ENCODE peak calls at places on chromosomes 5 and 9, in four cellular contexts. Q, F, O and G are unnamed samples.

GRCh38 chr9:97848237-97848581 is 4.8 kb upstream of the FOXE1 start:
- DNase-seq in Q (no peak), F (no peak), O (no peak), G (no peak)

GRCh38 chr5:172760933-172761332 is 10.1 kb downstream of the DUSP1 start:
- DNase-seq in Q (peak), F (no peak), O (no peak), G (no peak)

GRCh38 chr5:116572375-116573278 is 2.0 kb downstream of the SEMA6A start:
- DNase-seq in Q (peak), F (no peak), O (no peak), G (no peak)

GRCh38 chr9:13088734-13089427 is 190.6 kb downstream of the MPDZ start:
- DNase-seq in Q (no peak), F (no peak), O (no peak), G (peak)

GRCh38 chr5:151005975-151006576 is 14.3 kb upstream of the GPX3 start:
- DNase-seq in Q (no peak), F (no peak), O (peak), G (peak)

GRCh38 chr5:11324521-11325289 is 563.7 kb upstream of the DAP start:
- DNase-seq in Q (no peak), F (no peak), O (no peak), G (peak)

GRCh38 chr5:73365301-73365853 is 83.2 kb downstream of the FOXD1 start:
- DNase-seq in Q (no peak), F (no peak), O (peak), G (no peak)

GRCh38 chr9:100474950-100475276 is 2.0 kb downstream of the TMEFF1 start:
- DNase-seq in Q (no peak), F (no peak), O (no peak), G (no peak)

GRCh38 chr5:120528609-120529008 is 64.5 kb downstream of the PRR16 start:
- DNase-seq in Q (no peak), F (no peak), O (no peak), G (no peak)

GRCh38 chr5:59021837-59022514 is 439.1 kb downstream of the RAB3C start:
- DNase-seq in Q (no peak), F (no peak), O (no peak), G (no peak)

GRCh38 chr5:122076669-122077450 is 1.2 kb downstream of the LOX start:
- DNase-seq in Q (peak), F (no peak), O (no peak), G (peak)

GRCh38 chr5:72392326-72392733 is 72.2 kb downstream of the PTCD2 start:
- DNase-seq in Q (no peak), F (no peak), O (no peak), G (peak)

DNA sequence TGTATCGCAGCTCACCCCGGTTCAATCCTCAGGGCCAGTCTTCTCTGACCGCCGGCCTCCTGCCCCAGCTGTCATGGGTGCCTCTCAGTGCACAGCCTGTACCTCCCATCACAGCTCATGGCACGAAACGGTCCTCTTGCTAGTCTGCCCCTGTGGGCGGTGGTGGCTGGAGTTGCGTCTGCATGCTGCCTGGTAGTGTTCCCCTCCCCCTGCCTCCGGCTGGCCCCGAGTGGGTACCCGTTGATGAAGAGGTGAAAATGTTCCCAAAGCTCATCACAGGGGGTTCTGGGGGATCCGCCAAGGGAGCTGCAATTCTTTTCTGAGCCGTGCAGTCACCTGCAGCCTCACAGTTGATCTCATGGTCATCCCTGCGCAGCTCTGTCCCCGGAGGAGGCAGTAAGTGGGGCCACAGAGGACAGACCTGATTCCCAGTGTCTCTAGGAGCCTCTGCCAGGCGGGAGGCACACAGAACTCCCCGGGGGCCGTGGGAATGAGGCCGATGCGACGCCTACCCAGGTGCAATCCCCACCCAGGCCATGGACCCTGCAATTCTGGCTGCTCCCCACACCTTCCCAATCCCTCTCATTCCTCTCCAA is 34.7 kb upstream of the FIBCD1 start:
- DNase-seq in Q (no peak), F (no peak), O (no peak), G (no peak)
- H3K4me3 ChIP-seq in Q (no peak), F (no peak), O (no peak), G (no peak)

DNA sequence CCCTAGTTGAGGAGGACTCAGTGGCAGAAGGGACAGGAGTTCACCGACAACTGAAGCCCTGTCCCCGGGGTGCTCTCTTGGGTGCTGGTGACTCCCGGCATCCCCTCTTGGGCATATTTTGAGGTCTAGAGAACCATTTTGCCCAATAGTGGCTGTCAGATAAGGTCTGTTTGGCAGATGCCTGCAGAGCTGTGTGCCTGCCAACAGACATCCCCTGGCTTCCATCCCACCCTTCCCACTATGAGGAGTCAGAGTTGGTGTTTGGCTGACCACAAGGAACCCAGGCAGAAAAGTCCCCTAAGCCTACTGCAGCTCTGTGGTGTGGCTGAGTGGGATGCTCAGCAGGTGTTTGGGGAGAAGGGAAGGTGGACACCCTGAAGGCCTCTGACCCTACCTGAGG is 207.0 kb downstream of the AUH start:
- DNase-seq in Q (no peak), F (no peak), O (no peak), G (no peak)
- TF ChIP-seq CTCF in Q (no peak), F (no peak), O (no peak), G (no peak)

GRCh38 chr5:77209495-77210090 is 887 bp upstream of the PDE8B start:
- DNase-seq in Q (no peak), F (no peak), O (no peak), G (no peak)

GRCh38 chr5:77210091-77211012 is at the start of gene PDE8B:
- DNase-seq in Q (no peak), F (no peak), O (no peak), G (no peak)

GRCh38 chr5:77211691-77212047 is 1.2 kb downstream of the PDE8B start:
- DNase-seq in Q (no peak), F (no peak), O (no peak), G (no peak)

GRCh38 chr5:77213601-77214000 is 3.1 kb downstream of the PDE8B start:
- DNase-seq in Q (no peak), F (no peak), O (no peak), G (no peak)

GRCh38 chr5:77211013-77211690 is 672 bp downstream of the PDE8B start:
- DNase-seq in Q (no peak), F (no peak), O (no peak), G (no peak)
- H3K4me3 ChIP-seq in Q (peak), F (peak), O (no peak), G (peak)

GRCh38 chr9:109859447-109859846 is 79.4 kb downstream of the PALM2AKAP2 start:
- DNase-seq in Q (no peak), F (no peak), O (no peak), G (no peak)
- TF ChIP-seq CTCF in Q (no peak), F (no peak), O (peak), G (peak)

GRCh38 chr9:137757613-137758029 is 120.0 kb upstream of the CACNA1B start:
- DNase-seq in Q (no peak), F (no peak), O (peak), G (no peak)
- H3K4me3 ChIP-seq in Q (no peak), F (no peak), O (no peak), G (no peak)

GRCh38 chr5:106639488-106639887 is 1031.2 kb downstream of the EFNA5 start:
- DNase-seq in Q (no peak), F (no peak), O (no peak), G (no peak)
- TF ChIP-seq CTCF in Q (no peak), F (no peak), O (no peak), G (no peak)

GRCh38 chr9:105710638-105711037 is 16.3 kb downstream of the TMEM38B start:
- DNase-seq in Q (no peak), F (no peak), O (no peak), G (no peak)

GRCh38 chr9:105712297-105712696 is 18.0 kb downstream of the TMEM38B start:
- DNase-seq in Q (no peak), F (no peak), O (no peak), G (no peak)

GRCh38 chr9:105706156-105706555 is 11.8 kb downstream of the TMEM38B start:
- DNase-seq in Q (no peak), F (no peak), O (no peak), G (no peak)

GRCh38 chr9:105711867-105712266 is 17.5 kb downstream of the TMEM38B start:
- DNase-seq in Q (no peak), F (no peak), O (no peak), G (no peak)

GRCh38 chr9:105708405-105708804 is 14.1 kb downstream of the TMEM38B start:
- DNase-seq in Q (no peak), F (no peak), O (no peak), G (no peak)
- H3K4me3 ChIP-seq in Q (no peak), F (no peak), O (no peak), G (no peak)